ENCODE peak calls at places on chromosomes 6 and 20, in six cellular contexts. R is breast epithelium, X is GM23338, L is stomach, I is HCT116, G is spleen. W is an unnamed sample.

GRCh38 chr20:58224097-58224496 is 4.4 kb downstream of the ANKRD60 start:
- DNase-seq in G (no peak), X (no peak), I (no peak), R (no peak), L (no peak), W (no peak)

GRCh38 chr6:42745083-42745637 is 743 bp downstream of the TBCC start:
- DNase-seq in I (no peak), X (peak; percentile 45), L (peak; percentile 34), G (peak; percentile 86), R (no peak), W (peak; percentile 75)

GRCh38 chr6:55983861-55984260 is 108.5 kb upstream of the BMP5 start:
- DNase-seq in L (no peak), R (no peak), G (no peak), I (no peak), X (no peak), W (no peak)

GRCh38 chr6:106849130-106849529 is 125.4 kb downstream of the CD24 start:
- DNase-seq in L (no peak), R (no peak), I (no peak), X (no peak), G (no peak), W (peak; percentile 89)

GRCh38 chr6:71034578-71034977 is 77.7 kb upstream of the B3GAT2 start:
- DNase-seq in R (no peak), L (no peak), I (no peak), G (no peak), X (no peak), W (no peak)

GRCh38 chr6:16440656-16441212 is 202.3 kb downstream of the GMPR start:
- DNase-seq in X (no peak), L (no peak), I (no peak), R (no peak), G (no peak), W (no peak)

GRCh38 chr6:1580109-1580508 is 29.6 kb upstream of the FOXC1 start:
- DNase-seq in X (no peak), R (no peak), I (no peak), L (no peak), G (no peak), W (no peak)

GRCh38 chr20:19285424-19285823 is 73.0 kb downstream of the SLC24A3 start:
- DNase-seq in G (no peak), L (no peak), R (no peak), X (no peak), I (no peak), W (no peak)

GRCh38 chr20:667351-668034 is 8.1 kb downstream of the SCRT2 start:
- DNase-seq in I (no peak), L (peak; percentile 68), G (peak; percentile 89), R (no peak), X (peak; percentile 87), W (no peak)

GRCh38 chr6:42125663-42126062 is 16.8 kb downstream of the C6orf132 start:
- DNase-seq in I (no peak), G (no peak), R (no peak), L (no peak), X (no peak), W (no peak)

GRCh38 chr6:80331522-80331921 is 225.1 kb downstream of the BCKDHB start:
- DNase-seq in I (no peak), G (no peak), R (no peak), X (no peak), L (no peak), W (no peak)

GRCh38 chr20:36214684-36215256 is 21.5 kb upstream of the AAR2 start:
- DNase-seq in I (no peak), G (peak; percentile 47), R (no peak), X (peak; percentile 80), L (no peak), W (peak; percentile 7)

GRCh38 chr6:69796081-69796626 is 656 bp downstream of the LMBRD1 start:
- DNase-seq in L (peak; percentile 69), I (peak; percentile 63), R (peak; percentile 48), X (peak; percentile 87), G (no peak), W (no peak)

GRCh38 chr6:165231177-165231576 is 78.2 kb downstream of the C6orf118 start:
- DNase-seq in G (no peak), I (no peak), X (no peak), R (no peak), L (no peak), W (no peak)

GRCh38 chr6:163711615-163712568 is 297.4 kb downstream of the QKI start:
- DNase-seq in L (no peak), X (peak; percentile 36), G (peak; percentile 90), I (no peak), R (no peak), W (peak; percentile 81)

GRCh38 chr6:33695451-33695855 is 16.0 kb downstream of the UQCC2 start:
- DNase-seq in I (no peak), R (no peak), L (no peak), X (no peak), G (no peak), W (no peak)

GRCh38 chr20:63273635-63274380 is 1.2 kb downstream of the ARFGAP1 start:
- DNase-seq in L (no peak), R (no peak), X (no peak), G (no peak), I (no peak), W (no peak)

GRCh38 chr6:139020689-139021088 is 7.9 kb upstream of the ABRACL start:
- DNase-seq in G (no peak), R (no peak), X (no peak), L (no peak), I (no peak), W (no peak)

GRCh38 chr6:5004373-5005037 is 668 bp upstream of the RPP40 start:
- DNase-seq in G (no peak), X (no peak), L (no peak), R (no peak), I (no peak), W (no peak)

GRCh38 chr6:110331816-110332215 is 26.3 kb downstream of the METTL24 start:
- DNase-seq in G (no peak), I (no peak), L (no peak), R (no peak), X (peak; percentile 23), W (no peak)

GRCh38 chr6:43738267-43738676 is 31.7 kb upstream of the VEGFA start:
- DNase-seq in L (no peak), I (no peak), X (no peak), G (no peak), R (no peak), W (no peak)

GRCh38 chr20:44961868-44962267 is 1.7 kb upstream of the TOMM34 start:
- DNase-seq in I (no peak), X (peak; percentile 20), G (no peak), R (no peak), L (no peak), W (no peak)

GRCh38 chr20:44962483-44962882 is 2.3 kb upstream of the TOMM34 start:
- DNase-seq in L (no peak), R (no peak), X (no peak), I (no peak), G (no peak), W (no peak)

GRCh38 chr20:44965651-44966029 is 672 bp upstream of the STK4 start:
- DNase-seq in X (no peak), G (no peak), R (no peak), L (no peak), I (no peak), W (no peak)

GRCh38 chr20:44961024-44961866 is 1.0 kb upstream of the TOMM34 start:
- DNase-seq in R (no peak), I (no peak), X (peak; percentile 49), G (no peak), L (no peak), W (no peak)

GRCh38 chr20:44963325-44964215 is 2.7 kb upstream of the STK4 start:
- DNase-seq in G (no peak), R (no peak), I (no peak), L (no peak), X (no peak), W (no peak)
- H3K27ac ChIP-seq in G (no peak overlapping the region), R (no peak overlapping the region), I (no peak overlapping the region), L (no peak overlapping the region), X (no peak overlapping the region), W (no peak overlapping the region)

GRCh38 chr20:44123874-44124535 is 63.0 kb downstream of the JPH2 start:
- DNase-seq in L (no peak), X (no peak), I (no peak), G (no peak), R (no peak), W (no peak)

GRCh38 chr20:44125332-44126127 is 61.5 kb downstream of the JPH2 start:
- DNase-seq in X (no peak), I (no peak), R (no peak), G (no peak), L (no peak), W (no peak)

GRCh38 chr20:44126445-44126844 is 60.5 kb downstream of the JPH2 start:
- DNase-seq in X (no peak), I (no peak), R (no peak), G (no peak), L (no peak), W (no peak)

GRCh38 chr20:44120676-44121425 is 66.1 kb downstream of the JPH2 start:
- DNase-seq in L (no peak), G (peak; percentile 33), X (no peak), I (no peak), R (no peak), W (no peak)

DNA sequence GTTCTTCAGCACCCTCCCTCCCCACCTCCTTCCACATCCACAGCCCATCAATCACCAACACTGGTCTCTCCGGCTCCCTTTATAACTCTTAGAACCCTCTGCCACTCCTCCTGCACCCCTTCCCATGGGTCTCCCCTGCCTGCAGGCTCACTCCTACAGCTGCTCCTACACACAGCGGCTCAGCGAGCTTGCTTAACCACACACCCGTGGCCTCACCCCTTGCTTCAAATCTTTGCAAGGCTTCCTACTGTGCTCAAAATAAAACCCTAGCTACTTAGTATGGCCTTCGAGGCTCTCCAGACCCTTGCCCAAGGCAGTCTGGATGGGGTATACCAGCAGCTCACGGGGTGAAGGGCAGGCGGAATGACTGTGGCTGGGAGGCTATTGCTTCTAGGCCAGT is 63.7 kb downstream of the JPH2 start:
- DNase-seq in G (no peak), L (no peak), R (no peak), I (no peak), X (no peak), W (no peak)
- TF ChIP-seq CTCF in G (no peak), L (no peak), R (no peak), I (no peak), X (no peak), W (no peak)

GRCh38 chr6:17491416-17492142 is 98.2 kb downstream of the CAP2 start:
- DNase-seq in G (no peak), X (no peak), L (no peak), R (no peak), I (no peak), W (no peak)
- TF ChIP-seq POLR2AphosphoS5 in G (no peak), X (no peak), L (no peak), R (no peak), I (no peak), W (no peak)

GRCh38 chr20:10433014-10433622 is 904 bp downstream of the MKKS start:
- DNase-seq in L (no peak), I (no peak), R (no peak), G (peak; percentile 86), X (no peak), W (no peak)

GRCh38 chr20:10432079-10432478 is 1.9 kb downstream of the MKKS start:
- DNase-seq in I (no peak), L (no peak), G (no peak), X (no peak), R (no peak), W (no peak)

GRCh38 chr20:10429443-10429981 is 4.5 kb downstream of the MKKS start:
- DNase-seq in R (no peak), I (no peak), G (no peak), X (no peak), L (no peak), W (no peak)

GRCh38 chr20:10430000-10430466 is 4.0 kb downstream of the MKKS start:
- DNase-seq in L (no peak), X (no peak), R (no peak), G (no peak), I (no peak), W (no peak)

GRCh38 chr20:10430704-10431103 is 3.3 kb downstream of the MKKS start:
- DNase-seq in G (no peak), R (no peak), X (no peak), I (no peak), L (no peak), W (no peak)
- H3K27ac ChIP-seq in G (no peak overlapping the region), R (no peak overlapping the region), X (no peak overlapping the region), I (no peak overlapping the region), L (no peak overlapping the region), W (no peak overlapping the region)

W was measured in HL-60.